ENCODE peak calls at places on chromosomes 1 and 21, in four cellular contexts. N is stomach, K is H1, D is HL-60. M is an unnamed sample.

GRCh38 chr1:193184776-193185175 is 1.6 kb downstream of the B3GALT2 start:
- DNase-seq in N (no peak), K (no peak), D (no peak), M (no peak)

GRCh38 chr1:182978158-182978853 is 25.3 kb upstream of the SHCBP1L start:
- DNase-seq in N (no peak), K (no peak), D (no peak), M (no peak)

GRCh38 chr1:184150776-184151531 is 99.4 kb downstream of the TSEN15 start:
- DNase-seq in N (no peak), K (no peak), D (no peak), M (no peak)

GRCh38 chr1:219271914-219272545 is 98.4 kb downstream of the LYPLAL1 start:
- DNase-seq in N (no peak), K (no peak), D (no peak), M (no peak)

GRCh38 chr1:51311826-51312225 is 18.5 kb downstream of the TTC39A start:
- DNase-seq in N (no peak), K (no peak), D (no peak), M (no peak)

GRCh38 chr21:41678016-41678935 is 88.6 kb downstream of the RIPK4 start:
- DNase-seq in N (peak), K (no peak), D (no peak), M (no peak)

GRCh38 chr1:151187205-151187604 is 2.8 kb downstream of the VPS72 start:
- DNase-seq in N (no peak), K (no peak), D (no peak), M (no peak)

GRCh38 chr1:103958699-103959098 is 209.0 kb downstream of the AMY1C start:
- DNase-seq in N (no peak), K (no peak), D (no peak), M (no peak)

GRCh38 chr1:178796013-178796412 is 71.0 kb downstream of the RALGPS2 start:
- DNase-seq in N (no peak), K (no peak), D (no peak), M (no peak)

GRCh38 chr21:33991091-33991490 is 75.5 kb upstream of the ATP5PO start:
- DNase-seq in N (no peak), K (no peak), D (no peak), M (no peak)

GRCh38 chr1:192958350-192958749 is 100.8 kb downstream of the UCHL5 start:
- DNase-seq in N (no peak), K (no peak), D (no peak), M (no peak)

GRCh38 chr1:214416417-214417212 is 134.8 kb downstream of the PTPN14 start:
- DNase-seq in N (no peak), K (no peak), D (no peak), M (no peak)

GRCh38 chr1:209746469-209747269 is 9.2 kb upstream of the TRAF3IP3 start:
- DNase-seq in N (no peak), K (no peak), D (no peak), M (no peak)

GRCh38 chr1:157852476-157852875 is 10.9 kb upstream of the CD5L start:
- DNase-seq in N (no peak), K (no peak), D (no peak), M (no peak)

GRCh38 chr1:192763756-192764155 is 45.1 kb upstream of the RGS2 start:
- DNase-seq in N (no peak), K (no peak), D (no peak), M (no peak)

GRCh38 chr21:39087238-39087975 is 95.8 kb downstream of the PSMG1 start:
- DNase-seq in N (no peak), K (no peak), D (no peak), M (no peak)

GRCh38 chr1:58649555-58649954 is 50.3 kb downstream of the MYSM1 start:
- DNase-seq in N (peak), K (no peak), D (peak), M (no peak)

GRCh38 chr1:168806955-168807354 is 77.9 kb upstream of the DPT start:
- DNase-seq in N (no peak), K (no peak), D (no peak), M (no peak)

GRCh38 chr1:229170778-229171505 is 100.0 kb upstream of the RAB4A start:
- DNase-seq in N (no peak), K (no peak), D (no peak), M (no peak)

GRCh38 chr1:242162179-242162578 is 163.3 kb upstream of the MAP1LC3C start:
- DNase-seq in N (no peak), K (no peak), D (no peak), M (no peak)

GRCh38 chr1:35029756-35030155 is 2.0 kb downstream of the ZMYM6 start:
- DNase-seq in N (no peak), K (no peak), D (no peak), M (no peak)
- H3K4me3 ChIP-seq in N (no peak), K (no peak), D (peak), M (peak)

GRCh38 chr1:923991-924618 is 382 bp downstream of the SAMD11 start:
- DNase-seq in N (no peak), K (no peak), D (no peak), M (no peak)
- TF ChIP-seq POLR2AphosphoS5 in N (no peak), K (no peak), D (no peak), M (no peak)

DNA sequence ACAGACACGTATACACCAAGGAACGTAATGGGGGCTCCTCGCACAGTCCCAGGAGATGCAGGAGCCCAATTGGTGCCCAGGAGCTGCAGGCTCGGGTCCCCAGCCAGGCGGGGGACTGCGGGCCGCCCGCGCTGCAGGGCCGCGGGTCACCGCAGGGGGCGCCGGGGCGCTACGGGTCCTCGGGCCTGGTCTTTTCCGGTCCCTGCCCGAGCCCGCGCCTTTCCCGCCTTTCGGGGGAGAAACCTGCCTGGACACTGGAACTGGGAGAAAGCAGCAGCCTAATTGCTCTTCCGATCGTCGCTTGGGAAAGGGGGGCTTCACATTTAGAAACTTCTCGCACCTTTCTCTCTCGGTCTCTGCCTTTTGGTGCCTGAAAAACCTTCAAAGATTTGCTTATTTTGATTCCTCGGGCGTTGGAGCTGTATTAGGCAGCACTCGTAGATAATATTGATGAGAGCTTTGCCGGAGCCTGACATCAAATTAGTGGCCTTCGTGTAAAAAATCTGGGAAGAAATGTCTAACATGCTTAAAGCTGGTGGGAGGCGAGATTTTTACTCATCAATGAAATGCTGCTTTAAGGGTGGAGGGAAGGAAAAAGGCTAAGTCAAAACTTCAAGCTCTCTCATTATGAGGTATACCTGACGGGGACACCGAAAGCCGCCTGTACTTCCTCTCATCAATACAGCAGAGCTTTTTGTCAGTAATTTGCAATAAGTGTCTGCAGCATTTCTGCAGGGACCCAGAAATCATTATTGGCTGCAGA is 12.6 kb upstream of the BARHL2 start:
- DNase-seq in N (no peak), K (peak), D (no peak), M (no peak)
- H3K4me3 ChIP-seq in N (no peak), K (peak), D (no peak), M (peak)

GRCh38 chr1:149995927-149996326 is 14.6 kb downstream of the OTUD7B start:
- DNase-seq in N (no peak), K (no peak), D (no peak), M (no peak)
- TF ChIP-seq POLR2AphosphoS5 in N (no peak), K (no peak), D (no peak), M (no peak)

GRCh38 chr21:45323487-45324380 is 36.0 kb upstream of the POFUT2 start:
- DNase-seq in N (no peak), K (peak), D (no peak), M (peak)

GRCh38 chr21:45322960-45323461 is 35.3 kb upstream of the POFUT2 start:
- DNase-seq in N (no peak), K (no peak), D (no peak), M (peak)

GRCh38 chr21:45320261-45320990 is 32.7 kb upstream of the POFUT2 start:
- DNase-seq in N (no peak), K (peak), D (no peak), M (no peak)

GRCh38 chr21:45320991-45321656 is 33.4 kb upstream of the POFUT2 start:
- DNase-seq in N (no peak), K (no peak), D (no peak), M (peak)

GRCh38 chr21:45322231-45322959 is 34.7 kb upstream of the POFUT2 start:
- DNase-seq in N (no peak), K (no peak), D (no peak), M (no peak)
- H3K4me3 ChIP-seq in N (no peak), K (no peak), D (no peak), M (no peak)

GRCh38 chr1:97004743-97005142 is 283.2 kb downstream of the PTBP2 start:
- DNase-seq in N (no peak), K (no peak), D (no peak), M (no peak)
- TF ChIP-seq POLR2AphosphoS5 in N (no peak), K (no peak), D (no peak), M (no peak)

DNA sequence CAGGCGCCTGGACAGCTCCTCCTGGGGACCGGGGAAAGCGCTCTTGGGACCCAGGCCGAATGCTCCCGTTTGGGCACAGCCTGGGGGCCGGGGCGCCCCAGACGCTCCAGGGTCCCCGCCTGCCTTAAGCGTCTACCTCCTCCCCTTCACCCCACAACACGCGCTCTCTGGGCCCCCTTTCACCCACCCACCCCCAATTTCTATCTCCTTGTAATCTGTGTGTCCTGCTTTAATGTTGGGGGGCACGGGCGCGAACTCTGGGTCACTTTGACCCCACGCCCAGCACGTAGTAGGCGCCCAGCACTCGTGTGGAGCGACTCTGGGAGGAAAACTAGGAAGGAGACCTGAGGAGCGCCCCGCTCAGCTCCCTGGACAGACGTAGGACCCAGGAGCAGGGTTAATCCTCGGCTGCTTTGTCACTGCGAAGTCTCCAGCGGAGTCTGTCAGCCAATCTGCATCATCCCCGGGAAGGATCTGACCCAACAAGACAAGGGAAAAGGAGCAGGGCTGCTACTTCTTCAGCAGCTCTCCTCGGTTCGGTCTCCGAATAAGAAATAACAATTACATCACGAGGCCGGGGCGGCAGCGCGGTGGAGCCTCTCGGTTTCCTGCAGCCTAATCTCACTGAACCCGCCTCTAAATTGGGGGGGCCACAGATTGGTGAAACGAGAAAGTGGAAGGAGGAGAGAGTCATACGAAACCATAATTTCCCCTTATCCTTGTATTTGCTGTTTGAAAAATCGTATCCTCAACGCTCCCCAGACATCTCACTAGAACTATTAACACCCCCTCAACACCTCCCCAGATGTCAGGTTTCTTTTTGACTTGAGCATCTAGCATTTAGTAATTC is 806 bp upstream of the NRIP1 start:
- DNase-seq in N (peak), K (peak), D (peak), M (peak)
- H3K4me3 ChIP-seq in N (peak), K (peak), D (peak), M (peak)

DNA sequence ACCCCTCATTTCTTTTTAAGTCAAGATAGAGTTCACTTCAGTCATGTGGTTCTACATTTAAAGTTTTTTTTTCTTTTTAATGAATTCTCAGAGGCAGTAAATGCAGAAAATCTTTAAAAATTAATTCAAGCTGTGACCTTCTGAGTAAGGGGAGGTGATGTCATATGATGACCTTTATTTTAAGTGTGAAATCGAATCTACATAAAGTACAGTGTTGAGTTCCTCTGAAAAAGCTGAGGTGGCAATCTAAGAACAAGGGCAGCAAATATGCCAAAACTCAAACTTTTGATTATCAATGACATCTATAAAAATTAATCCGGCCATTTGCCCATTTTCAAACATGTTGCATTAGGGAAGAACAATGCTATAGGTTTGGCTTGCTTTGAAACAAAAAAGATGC is 173.5 kb downstream of the CDC7 start:
- DNase-seq in N (no peak), K (no peak), D (no peak), M (no peak)
- TF ChIP-seq POLR2AphosphoS5 in N (no peak), K (no peak), D (no peak), M (no peak)

DNA sequence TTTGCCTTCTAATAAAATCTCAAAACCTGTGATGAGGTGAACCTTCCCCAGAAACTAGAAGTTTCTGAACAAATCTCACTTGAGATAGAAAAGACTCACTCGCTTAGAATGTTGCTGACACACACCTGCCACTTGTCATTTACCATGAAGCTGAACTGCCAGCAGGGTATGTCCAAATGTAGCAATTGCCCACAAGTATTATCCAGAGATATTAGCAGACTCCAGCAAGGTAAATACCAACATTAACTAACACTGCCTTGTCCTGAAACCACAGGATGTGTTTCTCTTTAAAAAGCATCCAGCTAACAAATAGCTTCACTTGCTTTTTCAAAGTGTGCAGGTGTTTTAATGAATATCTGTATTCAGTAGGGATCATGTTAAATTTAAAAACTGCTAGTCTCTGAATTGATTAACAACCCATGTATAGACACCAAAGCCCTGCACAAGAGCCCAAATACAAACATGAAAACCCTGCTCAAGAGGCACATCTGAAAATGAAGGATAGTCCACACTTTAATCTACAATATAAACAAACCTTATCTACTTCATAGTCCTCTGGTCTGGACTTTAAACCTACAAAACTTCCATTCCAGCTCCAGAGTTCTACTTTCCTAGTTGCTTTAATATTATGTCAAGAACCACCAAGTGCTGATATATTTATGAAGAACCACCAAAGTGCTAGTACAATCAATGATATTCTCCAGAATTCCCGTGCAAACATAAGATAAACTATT is 19.3 kb downstream of the KRTAP8-1 start:
- DNase-seq in N (no peak), K (no peak), D (no peak), M (no peak)
- H3K4me3 ChIP-seq in N (no peak), K (no peak), D (no peak), M (no peak)

GRCh38 chr1:25245809-25246599 is 1.2 kb downstream of the RSRP1 start:
- DNase-seq in N (no peak), K (no peak), D (no peak), M (no peak)
- TF ChIP-seq POLR2AphosphoS5 in N (no peak), K (no peak), D (no peak), M (no peak)